ENCODE peak calls at places on chromosomes 4 and X, in five cellular contexts. M, R, E, F and Q are unnamed samples. For H3K4me1, the result is how much of the 10 kb centered on the place peaks cover.

GRCh38 chr4:174578366-174578765 is 56.1 kb upstream of the HPGD start:
- DNase-seq in M (no peak), R (peak), E (no peak), F (no peak), Q (no peak)

GRCh38 chrX:13478740-13479451 is 90.5 kb upstream of the EGFL6 start:
- DNase-seq in M (no peak), R (no peak), E (no peak), F (no peak), Q (no peak)

GRCh38 chrX:155959018-155959587 is 38.4 kb upstream of the IL9R start:
- DNase-seq in M (no peak), R (no peak), E (no peak), F (no peak), Q (no peak)

GRCh38 chr4:54784188-54784671 is 126.5 kb downstream of the KIT start:
- DNase-seq in M (no peak), R (peak), E (peak), F (no peak), Q (peak)

GRCh38 chrX:13506574-13506973 is 62.8 kb upstream of the EGFL6 start:
- DNase-seq in M (peak), R (peak), E (peak), F (peak), Q (peak)

GRCh38 chr4:115780835-115781234 is 667.4 kb upstream of the NDST4 start:
- DNase-seq in M (no peak), R (no peak), E (no peak), F (no peak), Q (no peak)

GRCh38 chrX:134737061-134737460 is 78.8 kb upstream of the PLAC1 start:
- DNase-seq in M (no peak), R (peak), E (peak), F (no peak), Q (no peak)

GRCh38 chr4:5888222-5888701 is 4.6 kb downstream of the CRMP1 start:
- DNase-seq in M (peak), R (no peak), E (no peak), F (no peak), Q (no peak)

GRCh38 chr4:155777971-155778710 is 19.3 kb downstream of the GUCY1B1 start:
- DNase-seq in M (no peak), R (peak), E (peak), F (no peak), Q (no peak)

GRCh38 chrX:68853665-68854251 is 24.9 kb downstream of the EFNB1 start:
- DNase-seq in M (no peak), R (no peak), E (no peak), F (no peak), Q (no peak)

GRCh38 chr4:52640808-52641595 is 18.1 kb downstream of the USP46 start:
- DNase-seq in M (no peak), R (peak), E (peak), F (peak), Q (no peak)

GRCh38 chrX:154607370-154607769 is 11.7 kb downstream of the CTAG1B start:
- DNase-seq in M (no peak), R (no peak), E (no peak), F (no peak), Q (no peak)

GRCh38 chr4:180751009-180751408 is 1492.2 kb upstream of the TENM3 start:
- DNase-seq in M (no peak), R (peak), E (peak), F (no peak), Q (no peak)

GRCh38 chr4:10225096-10225495 is 108.5 kb upstream of the WDR1 start:
- DNase-seq in M (no peak), R (no peak), E (no peak), F (no peak), Q (no peak)

GRCh38 chr4:142480244-142480643 is 365.9 kb downstream of the INPP4B start:
- DNase-seq in M (no peak), R (peak), E (peak), F (no peak), Q (no peak)

GRCh38 chr4:8505229-8505628 is 64.7 kb downstream of the TRMT44 start:
- DNase-seq in M (no peak), R (no peak), E (no peak), F (no peak), Q (no peak)

GRCh38 chr4:38145741-38146140 is 185.5 kb downstream of the PTTG2 start:
- DNase-seq in M (no peak), R (peak), E (peak), F (no peak), Q (no peak)

GRCh38 chrX:17836830-17837229 is 24.3 kb downstream of the RAI2 start:
- DNase-seq in M (no peak), R (no peak), E (no peak), F (no peak), Q (no peak)

GRCh38 chr4:25856756-25857155 is 6.0 kb downstream of the SEL1L3 start:
- DNase-seq in M (no peak), R (no peak), E (no peak), F (no peak), Q (no peak)

GRCh38 chrX:2552621-2553297 is 52.0 kb upstream of the DHRSX start:
- DNase-seq in M (no peak), R (no peak), E (no peak), F (no peak), Q (no peak)

GRCh38 chrX:64975491-64975890 is 759 bp downstream of the ZC4H2 start:
- DNase-seq in M (peak), R (peak), E (no peak), F (no peak), Q (peak)

GRCh38 chrX:9464435-9465371 is at the start of gene TBL1X:
- DNase-seq in M (peak), R (no peak), E (peak), F (no peak), Q (peak)

GRCh38 chr4:128358231-128358902 is 70.8 kb upstream of the PGRMC2 start:
- DNase-seq in M (no peak), R (peak), E (peak), F (no peak), Q (no peak)

GRCh38 chrX:39577976-39578962 is 519.5 kb downstream of the BCOR start:
- DNase-seq in M (no peak), R (peak), E (no peak), F (no peak), Q (peak)

GRCh38 chrX:68179355-68179754 is 253.9 kb downstream of the OPHN1 start:
- DNase-seq in M (no peak), R (no peak), E (no peak), F (no peak), Q (no peak)

GRCh38 chr4:878796-879729 is 53.1 kb downstream of the GAK start:
- DNase-seq in M (no peak), R (no peak), E (no peak), F (no peak), Q (no peak)

GRCh38 chrX:97306771-97307470 is 423.2 kb downstream of the RPA4 start:
- DNase-seq in M (peak), R (no peak), E (no peak), F (no peak), Q (no peak)

GRCh38 chr4:122875949-122876348 is 46.4 kb downstream of the NUDT6 start:
- DNase-seq in M (no peak), R (no peak), E (no peak), F (no peak), Q (no peak)

GRCh38 chrX:47217121-47217851 is 1.2 kb upstream of the CDK16 start:
- DNase-seq in M (no peak), R (peak), E (peak), F (no peak), Q (peak)

DNA sequence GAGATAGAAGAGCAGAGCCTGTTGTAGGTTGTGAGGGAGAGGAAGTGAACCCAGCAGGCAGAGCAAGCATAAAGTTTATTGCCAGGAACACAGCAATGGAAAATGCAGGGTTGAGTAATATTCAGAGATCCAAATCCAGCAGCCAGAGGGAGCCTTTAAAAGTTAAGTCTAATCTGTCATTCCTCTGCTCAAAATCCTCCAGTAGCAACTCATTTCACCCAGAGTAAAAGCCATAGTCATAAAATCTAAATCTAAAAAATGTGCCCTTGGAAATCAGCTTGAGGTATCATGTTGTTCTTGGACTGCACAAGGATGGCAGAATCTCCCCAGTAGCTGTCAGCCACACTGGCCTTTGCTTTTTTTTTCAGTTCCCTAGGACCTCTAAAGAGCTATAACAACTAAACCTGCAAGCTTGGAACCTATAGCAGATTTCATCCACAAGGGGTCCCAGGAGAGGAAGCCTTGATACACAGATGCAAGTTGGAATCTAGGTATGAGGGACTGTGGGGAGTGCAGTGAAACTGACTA is 62.9 kb upstream of the FRAS1 start:
- DNase-seq in M (peak), R (peak), E (peak), F (peak), Q (peak)
- TF ChIP-seq CTCF in M (peak), R (peak), E (peak), F (peak), Q (peak)

GRCh38 chr4:186201535-186202230 is 10.3 kb downstream of the CYP4V2 start:
- DNase-seq in M (peak), R (no peak), E (peak), F (peak), Q (peak)

GRCh38 chr4:186204103-186204559 is 12.8 kb downstream of the CYP4V2 start:
- DNase-seq in M (no peak), R (peak), E (peak), F (peak), Q (no peak)

GRCh38 chr4:186203391-186203802 is 12.0 kb downstream of the CYP4V2 start:
- DNase-seq in M (no peak), R (no peak), E (peak), F (no peak), Q (no peak)

GRCh38 chr4:186202490-186203140 is 11.2 kb downstream of the CYP4V2 start:
- DNase-seq in M (no peak), R (no peak), E (no peak), F (no peak), Q (no peak)

GRCh38 chr4:186204611-186205144 is 13.3 kb downstream of the CYP4V2 start:
- DNase-seq in M (no peak), R (no peak), E (no peak), F (no peak), Q (peak)
- H3K9ac ChIP-seq in M (no peak), R (peak), E (peak), F (peak), Q (peak)

GRCh38 chr4:4271912-4272311 is 18.0 kb downstream of the LYAR start:
- DNase-seq in M (no peak), R (no peak), E (no peak), F (no peak), Q (no peak)

GRCh38 chr4:4281787-4282186 is 8.2 kb downstream of the LYAR start:
- DNase-seq in M (no peak), R (no peak), E (no peak), F (no peak), Q (no peak)

GRCh38 chr4:4274226-4274625 is 15.7 kb downstream of the LYAR start:
- DNase-seq in M (no peak), R (no peak), E (no peak), F (no peak), Q (no peak)

GRCh38 chr4:4277531-4277930 is 12.4 kb downstream of the LYAR start:
- DNase-seq in M (no peak), R (no peak), E (no peak), F (no peak), Q (no peak)
- H3K4me1 ChIP-seq in M (under half), R (under half), E (under half), F (under half), Q (under half)

DNA sequence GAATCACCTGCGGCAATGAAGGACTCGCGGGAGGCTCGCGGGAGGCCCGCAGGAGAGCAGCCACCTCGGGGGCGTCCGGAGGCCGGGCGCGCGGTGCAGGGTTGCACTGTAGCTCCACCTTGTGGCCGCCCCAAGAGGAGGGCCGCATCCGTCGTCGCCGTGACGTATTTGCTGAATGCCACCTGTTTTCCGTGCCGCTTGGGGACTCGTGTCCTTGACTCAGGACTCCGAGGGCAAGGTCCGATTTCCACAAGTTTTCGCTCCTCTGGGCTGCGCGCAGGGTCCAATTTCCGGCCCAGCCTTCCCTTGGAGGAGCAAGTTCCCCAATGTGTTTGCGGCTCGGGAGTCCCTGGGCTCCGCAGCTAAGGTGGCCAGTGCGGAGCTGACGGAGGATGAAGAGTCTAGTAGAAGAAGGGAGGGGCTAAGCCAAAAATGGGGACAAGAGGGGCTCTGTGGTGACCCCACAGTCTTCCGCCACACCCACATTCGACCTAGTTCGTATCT is 10.7 kb upstream of the DLG3 start:
- DNase-seq in M (peak), R (peak), E (peak), F (peak), Q (peak)
- TF ChIP-seq CTCF in M (peak), R (peak), E (peak), F (peak), Q (peak)